ENCODE peak calls at places on chromosomes 1 and 21, in four cellular contexts. O is fibroblast of lung, B is ovary, K is uterus. V is an unnamed sample. For H3K4me1, the result is how much of the 10 kb centered on the place peaks cover.

GRCh38 chr1:110743397-110743796 is 68.7 kb upstream of the KCNA3 start:
- DNase-seq in O (no peak), B (no peak), K (no peak), V (no peak)

GRCh38 chr1:112727716-112728115 is 12.6 kb upstream of the PPM1J start:
- DNase-seq in O (no peak), B (no peak), K (no peak), V (no peak)

GRCh38 chr1:199778324-199778955 is 249.1 kb upstream of the NR5A2 start:
- DNase-seq in O (no peak), B (no peak), K (no peak), V (no peak)

GRCh38 chr21:45104560-45104959 is 30.2 kb downstream of the ADARB1 start:
- DNase-seq in O (no peak), B (no peak), K (no peak), V (peak)

GRCh38 chr1:57898531-57898930 is 474.7 kb upstream of the DAB1 start:
- DNase-seq in O (no peak), B (no peak), K (no peak), V (no peak)

GRCh38 chr1:1788646-1789431 is 10.6 kb upstream of the NADK start:
- DNase-seq in O (peak), B (no peak), K (no peak), V (no peak)

GRCh38 chr1:86104606-86105532 is 51.7 kb downstream of the COL24A1 start:
- DNase-seq in O (no peak), B (no peak), K (no peak), V (no peak)

GRCh38 chr1:96487961-96488360 is 233.6 kb upstream of the PTBP2 start:
- DNase-seq in O (peak), B (no peak), K (no peak), V (peak)

GRCh38 chr1:77888071-77888428 is 374 bp upstream of the NEXN start:
- DNase-seq in O (peak), B (no peak), K (no peak), V (no peak)

GRCh38 chr1:28801461-28801860 is 10.5 kb upstream of the OPRD1 start:
- DNase-seq in O (no peak), B (no peak), K (no peak), V (no peak)

GRCh38 chr1:57208903-57209302 is 215.0 kb downstream of the DAB1 start:
- DNase-seq in O (no peak), B (no peak), K (no peak), V (no peak)

GRCh38 chr1:21344750-21345443 is 54.6 kb upstream of the ECE1 start:
- DNase-seq in O (no peak), B (peak), K (no peak), V (peak)

GRCh38 chr1:25178917-25179571 is 53.3 kb downstream of the SYF2 start:
- DNase-seq in O (no peak), B (no peak), K (no peak), V (no peak)

GRCh38 chr1:41347276-41347675 is 14.0 kb upstream of the FOXO6 start:
- DNase-seq in O (no peak), B (no peak), K (no peak), V (no peak)

GRCh38 chr1:4091996-4092395 is 191.9 kb upstream of the C1orf174 start:
- DNase-seq in O (no peak), B (no peak), K (no peak), V (no peak)

GRCh38 chr1:16210581-16210980 is 1.9 kb downstream of the ARHGEF19 start:
- DNase-seq in O (no peak), B (no peak), K (no peak), V (no peak)

DNA sequence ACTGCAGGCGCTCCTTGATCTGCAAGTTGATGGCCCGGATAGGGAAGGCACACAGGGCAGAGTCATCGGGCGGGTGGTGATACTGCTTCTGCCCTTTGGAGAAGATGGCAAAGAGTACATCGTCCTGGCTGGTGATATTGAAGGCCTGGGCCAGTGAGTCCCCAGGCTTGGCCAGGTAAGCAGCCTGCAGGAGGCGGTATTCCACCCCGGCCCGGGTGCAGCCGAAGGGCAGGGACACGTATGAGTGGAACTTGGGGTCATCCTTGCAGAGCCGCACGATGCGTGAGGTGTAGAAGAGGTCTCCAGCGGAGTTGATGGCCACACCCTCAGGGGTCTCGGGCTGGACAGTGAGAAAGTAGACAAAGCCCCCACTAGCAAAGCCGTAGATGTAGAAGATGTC is 27.4 kb downstream of the PLXNA2 start:
- DNase-seq in O (no peak), B (no peak), K (no peak), V (no peak)
- H3K4me1 ChIP-seq in O (under half), B (under half), K (under half), V (half or more)

GRCh38 chr1:206741142-206741701 is 29.4 kb upstream of the IL19 start:
- DNase-seq in O (no peak), B (no peak), K (no peak), V (no peak)

GRCh38 chr1:206737729-206738222 is 32.8 kb upstream of the IL19 start:
- DNase-seq in O (no peak), B (no peak), K (no peak), V (no peak)

GRCh38 chr1:206739411-206740076 is 31.0 kb upstream of the IL19 start:
- DNase-seq in O (no peak), B (no peak), K (no peak), V (no peak)

GRCh38 chr1:206736878-206737728 is 33.5 kb upstream of the IL19 start:
- DNase-seq in O (no peak), B (no peak), K (no peak), V (no peak)

DNA sequence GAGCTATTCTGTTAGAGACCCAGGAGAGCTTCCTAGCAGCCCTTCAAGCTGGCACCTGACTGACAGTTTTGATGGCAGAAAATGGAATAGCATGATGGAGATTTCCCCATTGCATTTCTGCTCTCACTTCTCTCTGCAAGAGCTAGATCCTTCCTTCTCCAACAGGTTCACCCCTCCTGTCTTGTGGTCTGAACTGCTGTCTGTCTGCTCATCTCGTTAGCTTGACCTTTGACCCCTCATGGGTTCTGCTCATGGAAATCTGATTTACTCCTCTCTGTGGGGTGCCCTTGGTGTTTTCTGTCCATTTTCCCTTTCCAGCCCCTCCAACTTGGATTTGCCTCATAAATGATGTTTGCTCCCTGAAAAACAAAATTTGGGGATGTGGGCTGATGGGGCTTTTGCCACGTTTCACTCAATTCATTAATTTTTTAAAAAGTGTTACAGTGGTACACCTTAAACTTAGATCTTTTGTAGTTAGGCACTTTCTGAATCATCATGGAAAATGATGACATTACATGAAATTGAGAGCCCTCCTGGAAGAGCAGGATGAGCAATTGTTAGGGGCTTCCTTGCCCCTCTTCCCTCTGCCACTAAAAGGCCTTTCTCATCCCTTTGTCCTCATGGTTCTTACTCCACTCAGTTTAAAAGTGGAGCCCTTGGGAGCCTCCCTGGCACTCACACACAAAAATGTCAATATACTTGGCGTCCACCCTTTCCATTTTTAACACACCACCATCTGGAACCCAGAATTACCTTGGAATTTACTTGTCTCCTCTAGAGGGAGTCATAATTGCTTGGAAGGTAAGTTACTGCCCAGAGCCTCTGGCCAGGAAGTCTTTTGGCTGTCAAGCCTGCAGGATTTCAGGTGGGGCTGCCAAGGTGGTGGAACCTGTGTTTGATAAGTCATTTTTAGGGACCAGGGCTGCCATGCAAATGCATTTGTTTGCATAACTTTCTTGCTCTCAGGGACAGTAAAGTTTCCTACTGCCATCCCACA is 31.9 kb upstream of the IL19 start:
- DNase-seq in O (peak), B (no peak), K (no peak), V (no peak)
- TF ChIP-seq CTCF in O (peak), B (no peak), K (no peak), V (no peak)

GRCh38 chr1:36400825-36401601 is 3.3 kb upstream of the LSM10 start:
- DNase-seq in O (peak), B (no peak), K (peak), V (peak)

GRCh38 chr1:36400514-36400824 is 2.8 kb upstream of the LSM10 start:
- DNase-seq in O (no peak), B (no peak), K (no peak), V (no peak)

GRCh38 chr1:36398370-36398977 is 766 bp upstream of the LSM10 start:
- DNase-seq in O (no peak), B (no peak), K (no peak), V (no peak)

GRCh38 chr1:36397378-36398230 is at the start of gene LSM10:
- DNase-seq in O (peak), B (peak), K (peak), V (peak)

DNA sequence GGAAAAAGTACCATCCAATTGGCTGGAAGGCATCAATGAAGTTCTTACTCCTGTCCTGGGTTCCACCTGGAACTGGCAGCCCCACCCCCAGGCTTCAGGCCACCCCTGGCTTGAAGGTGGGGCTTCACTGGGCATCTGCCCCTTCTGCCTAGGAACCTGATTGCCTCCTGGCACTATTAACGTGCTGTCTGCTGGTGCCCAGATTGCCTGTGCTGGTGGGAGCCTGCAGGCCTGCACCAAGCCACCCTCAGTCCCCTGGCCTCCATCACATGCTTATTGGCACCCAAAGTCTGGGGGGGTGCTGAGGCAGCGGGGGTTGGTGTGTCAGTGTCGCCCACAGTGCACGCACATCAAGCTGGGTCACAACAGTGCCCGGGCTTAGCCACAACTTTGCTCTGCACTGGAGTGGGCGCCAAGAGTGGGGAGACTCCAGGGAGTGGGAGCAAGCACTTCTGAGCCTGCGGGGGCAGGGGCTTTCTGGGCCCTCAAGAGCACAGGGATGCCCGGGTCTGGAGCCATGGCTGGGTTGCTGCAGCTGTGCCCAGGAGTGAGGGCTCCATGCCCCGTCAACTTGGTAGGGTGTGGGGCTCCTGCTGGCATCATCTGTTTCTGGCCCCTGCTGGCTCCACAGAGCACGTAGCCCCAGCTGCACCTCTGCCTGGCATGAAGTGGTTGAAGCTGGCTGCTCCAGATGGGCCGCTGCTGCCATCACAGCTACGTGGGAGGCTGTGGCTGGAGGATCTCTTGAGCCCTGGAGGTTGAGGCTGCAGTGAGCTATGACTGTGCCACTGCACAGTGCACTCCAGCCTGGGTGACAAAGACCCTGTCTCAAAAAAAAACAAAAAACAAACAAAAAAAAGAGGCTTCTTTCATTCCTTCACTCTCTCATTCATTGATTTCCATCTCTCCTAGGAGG is 4.2 kb upstream of the LSM10 start:
- DNase-seq in O (no peak), B (no peak), K (no peak), V (no peak)
- H3K27ac ChIP-seq in O (peak), B (no peak), K (no peak), V (peak)

GRCh38 chr1:201506092-201506491 is 831 bp downstream of the CSRP1 start:
- DNase-seq in O (no peak), B (peak), K (peak), V (no peak)
- H3K4me1 ChIP-seq in O (under half), B (under half), K (under half), V (half or more)

DNA sequence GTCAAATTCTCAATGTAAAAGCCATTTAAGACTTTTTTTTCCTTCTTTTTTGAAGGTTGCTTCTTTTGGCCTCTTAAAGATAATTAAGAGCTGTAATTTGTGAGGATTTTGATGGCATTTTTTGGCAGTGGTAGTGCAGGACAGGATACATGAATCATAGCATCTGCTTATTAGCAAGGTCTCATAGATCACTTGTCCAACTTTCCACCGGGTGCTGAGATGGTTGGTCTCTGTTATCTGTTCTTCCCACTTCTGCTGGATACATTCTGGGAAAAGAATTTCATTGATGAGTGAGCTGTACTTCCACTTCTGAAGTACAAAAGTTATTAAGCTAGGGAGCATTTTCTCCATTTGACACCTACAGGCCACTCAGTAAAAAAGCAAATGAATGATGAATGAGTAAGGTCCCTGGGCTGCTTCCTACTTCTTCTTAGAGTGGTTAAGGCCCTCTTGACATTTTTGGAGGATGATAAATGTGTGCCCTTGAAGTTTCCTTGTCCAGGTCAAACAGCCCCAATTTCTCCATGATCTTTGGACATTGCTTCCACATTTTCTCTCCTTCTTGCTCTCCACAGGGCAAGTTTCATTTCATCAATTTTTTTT is 100.6 kb downstream of the ROR1 start:
- DNase-seq in O (no peak), B (no peak), K (no peak), V (no peak)
- TF ChIP-seq CTCF in O (no peak), B (no peak), K (no peak), V (no peak)

GRCh38 chr1:31054349-31054748 is 11.2 kb downstream of the PUM1 start:
- DNase-seq in O (no peak), B (no peak), K (no peak), V (no peak)

GRCh38 chr1:31058012-31058411 is 7.5 kb downstream of the PUM1 start:
- DNase-seq in O (no peak), B (no peak), K (no peak), V (no peak)

GRCh38 chr1:31055953-31056352 is 9.6 kb downstream of the PUM1 start:
- DNase-seq in O (no peak), B (no peak), K (no peak), V (no peak)

GRCh38 chr1:31054958-31055481 is 10.5 kb downstream of the PUM1 start:
- DNase-seq in O (no peak), B (no peak), K (no peak), V (no peak)

GRCh38 chr1:31055501-31055900 is 10.0 kb downstream of the PUM1 start:
- DNase-seq in O (no peak), B (no peak), K (no peak), V (no peak)
- H3K27ac ChIP-seq in O (no peak), B (no peak), K (no peak), V (no peak)

V was measured in tibial artery.